ENCODE peak calls at places on chromosome 17, in eight cellular contexts. One of them, this sample, is unnamed.
A peak's percentile ranks its signal among the peaks of the same experiment; 100 is the strongest.

GRCh38 chr17:79855331-79856124 is 16.3 kb upstream of the CBX4 start:
- DNase-seq in kidney tubule cell: no peak
- DNase-seq in mesenteric fat pad: no peak
- DNase-seq in hypothalamus: no peak
- DNase-seq in germinal center: no peak
- DNase-seq in stomach: no peak
- DNase-seq in Right ventricle myocardium superior: peak; percentile 34
- DNase-seq in GM12864: no peak
- DNase-seq in this sample: no peak

GRCh38 chr17:40862985-40863733 is 3.9 kb downstream of the KRT12 start:
- DNase-seq in kidney tubule cell: no peak
- DNase-seq in mesenteric fat pad: no peak
- DNase-seq in hypothalamus: no peak
- DNase-seq in germinal center: peak; percentile 11
- DNase-seq in stomach: no peak
- DNase-seq in Right ventricle myocardium superior: no peak
- DNase-seq in GM12864: no peak
- DNase-seq in this sample: no peak

GRCh38 chr17:74549343-74549742 is 3.4 kb upstream of the CD300C start:
- DNase-seq in kidney tubule cell: no peak
- DNase-seq in mesenteric fat pad: no peak
- DNase-seq in hypothalamus: no peak
- DNase-seq in germinal center: no peak
- DNase-seq in stomach: no peak
- DNase-seq in Right ventricle myocardium superior: no peak
- DNase-seq in GM12864: no peak
- DNase-seq in this sample: no peak

GRCh38 chr17:16872836-16873653 is 98.9 kb downstream of the TNFRSF13B start:
- DNase-seq in kidney tubule cell: peak; percentile 41
- DNase-seq in mesenteric fat pad: peak; percentile 89
- DNase-seq in hypothalamus: no peak
- DNase-seq in germinal center: peak; percentile 67
- DNase-seq in stomach: peak; percentile 45
- DNase-seq in Right ventricle myocardium superior: no peak
- DNase-seq in GM12864: no peak
- DNase-seq in this sample: no peak

GRCh38 chr17:44932096-44932495 is 15.5 kb downstream of the KIF18B start:
- DNase-seq in kidney tubule cell: no peak
- DNase-seq in mesenteric fat pad: no peak
- DNase-seq in hypothalamus: no peak
- DNase-seq in germinal center: no peak
- DNase-seq in stomach: no peak
- DNase-seq in Right ventricle myocardium superior: no peak
- DNase-seq in GM12864: no peak
- DNase-seq in this sample: no peak

GRCh38 chr17:38704645-38705522 is at the start of gene MLLT6:
- DNase-seq in kidney tubule cell: peak; percentile 79
- DNase-seq in mesenteric fat pad: no peak
- DNase-seq in hypothalamus: peak; percentile 54
- DNase-seq in germinal center: peak; percentile 86
- DNase-seq in stomach: peak; percentile 82
- DNase-seq in Right ventricle myocardium superior: peak; percentile 89
- DNase-seq in GM12864: no peak
- DNase-seq in this sample: peak; percentile 73

GRCh38 chr17:17036520-17036998 is 5.7 kb upstream of the MPRIP start:
- DNase-seq in kidney tubule cell: peak; percentile 52
- DNase-seq in mesenteric fat pad: no peak
- DNase-seq in hypothalamus: no peak
- DNase-seq in germinal center: peak; percentile 71
- DNase-seq in stomach: no peak
- DNase-seq in Right ventricle myocardium superior: peak; percentile 62
- DNase-seq in GM12864: no peak
- DNase-seq in this sample: no peak

GRCh38 chr17:79946352-79947231 is 89.1 kb downstream of the TBC1D16 start:
- DNase-seq in kidney tubule cell: no peak
- DNase-seq in mesenteric fat pad: peak; percentile 81
- DNase-seq in hypothalamus: no peak
- DNase-seq in germinal center: no peak
- DNase-seq in stomach: no peak
- DNase-seq in Right ventricle myocardium superior: peak; percentile 38
- DNase-seq in GM12864: no peak
- DNase-seq in this sample: no peak

GRCh38 chr17:50117202-50118040 is 12.5 kb downstream of the SAMD14 start:
- DNase-seq in kidney tubule cell: peak; percentile 71
- DNase-seq in mesenteric fat pad: no peak
- DNase-seq in hypothalamus: no peak
- DNase-seq in germinal center: peak; percentile 69
- DNase-seq in stomach: peak; percentile 74
- DNase-seq in Right ventricle myocardium superior: peak; percentile 70
- DNase-seq in GM12864: no peak
- DNase-seq in this sample: no peak

This sample was measured in substantia nigra.